ENCODE peak calls at places on chromosomes 12 and 14, in nine cellular contexts. K, L, Q, M, G, F, W, I and E are unnamed samples. For H3K4me1, the result is how much of the 10 kb centered on the place peaks cover.

GRCh38 chr12:79710707-79711483 is 20.1 kb upstream of the PAWR start:
- DNase-seq in K (no peak), L (no peak), Q (no peak), M (no peak), G (no peak), F (no peak), W (no peak), I (no peak), E (no peak)

GRCh38 chr12:95102916-95103671 is 29.7 kb upstream of the NR2C1 start:
- DNase-seq in K (peak), L (no peak), Q (no peak), M (peak), G (peak), F (peak), W (no peak), I (no peak), E (no peak)

GRCh38 chr12:79409562-79409961 is 281.2 kb downstream of the PAWR start:
- DNase-seq in K (no peak), L (no peak), Q (no peak), M (no peak), G (peak), F (no peak), W (no peak), I (no peak), E (no peak)

GRCh38 chr12:109601557-109601956 is 28.0 kb downstream of the MVK start:
- DNase-seq in K (no peak), L (no peak), Q (no peak), M (no peak), G (no peak), F (no peak), W (no peak), I (no peak), E (no peak)

GRCh38 chr12:91007531-91008290 is 2.9 kb upstream of the EPYC start:
- DNase-seq in K (no peak), L (no peak), Q (no peak), M (no peak), G (no peak), F (no peak), W (no peak), I (no peak), E (no peak)

GRCh38 chr14:76812422-76813383 is at the start of gene ANGEL1:
- DNase-seq in K (peak), L (peak), Q (peak), M (peak), G (peak), F (peak), W (peak), I (peak), E (peak)

GRCh38 chr12:6631549-6631961 is 4.2 kb downstream of the LPAR5 start:
- DNase-seq in K (peak), L (no peak), Q (no peak), M (no peak), G (no peak), F (no peak), W (no peak), I (no peak), E (peak)

GRCh38 chr14:95480109-95480886 is 36.2 kb downstream of the SYNE3 start:
- DNase-seq in K (peak), L (peak), Q (no peak), M (no peak), G (peak), F (no peak), W (no peak), I (peak), E (no peak)

GRCh38 chr12:58731096-58731495 is 189.2 kb downstream of the LRIG3 start:
- DNase-seq in K (no peak), L (no peak), Q (no peak), M (no peak), G (no peak), F (no peak), W (no peak), I (no peak), E (no peak)

GRCh38 chr12:56987551-56988053 is 18.7 kb downstream of the ZBTB39 start:
- DNase-seq in K (peak), L (peak), Q (peak), M (peak), G (peak), F (peak), W (peak), I (peak), E (peak)

GRCh38 chr14:24848427-24848826 is 201.5 kb downstream of the STXBP6 start:
- DNase-seq in K (no peak), L (no peak), Q (no peak), M (no peak), G (peak), F (no peak), W (no peak), I (no peak), E (no peak)

GRCh38 chr12:110279976-110280783 is 867 bp upstream of the ATP2A2 start:
- DNase-seq in K (peak), L (no peak), Q (peak), M (peak), G (peak), F (no peak), W (no peak), I (peak), E (peak)

GRCh38 chr12:85182699-85183098 is 97.3 kb upstream of the ALX1 start:
- DNase-seq in K (no peak), L (no peak), Q (no peak), M (no peak), G (no peak), F (no peak), W (no peak), I (no peak), E (no peak)

GRCh38 chr12:86496595-86496994 is 240.4 kb upstream of the MGAT4C start:
- DNase-seq in K (no peak), L (no peak), Q (no peak), M (no peak), G (no peak), F (no peak), W (no peak), I (no peak), E (no peak)

GRCh38 chr14:69625299-69626131 is 14.1 kb downstream of the SUSD6 start:
- DNase-seq in K (peak), L (peak), Q (no peak), M (no peak), G (peak), F (no peak), W (no peak), I (peak), E (peak)

DNA sequence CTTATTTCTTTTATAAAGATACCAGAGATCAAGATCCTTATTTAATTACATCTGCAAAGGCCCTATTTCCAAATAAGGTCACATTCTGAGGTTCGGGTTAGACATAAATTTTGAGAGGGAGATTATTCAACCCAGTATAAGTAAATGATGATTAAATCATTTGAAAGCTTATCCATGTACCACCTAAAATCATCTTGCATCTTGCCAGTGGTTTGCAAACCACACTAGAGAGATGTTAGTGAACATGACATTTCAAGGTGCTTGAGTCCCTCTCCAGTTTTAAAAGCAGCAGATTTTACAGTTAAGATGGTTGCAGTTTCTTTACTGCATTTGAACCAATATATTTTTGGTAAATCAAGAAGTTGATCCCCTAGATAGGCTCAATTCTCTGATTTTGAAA is 49.9 kb upstream of the TMPO start:
- DNase-seq in K (no peak), L (no peak), Q (no peak), M (no peak), G (no peak), F (no peak), W (no peak), I (no peak), E (no peak)
- H3K4me1 ChIP-seq in K (under half), L (under half), Q (under half), M (under half), G (under half), F (under half), W (under half), I (under half), E (under half)

GRCh38 chr14:93299831-93300230 is 33.0 kb downstream of the BTBD7 start:
- DNase-seq in K (no peak), L (no peak), Q (no peak), M (no peak), G (no peak), F (no peak), W (no peak), I (no peak), E (no peak)
- TF ChIP-seq POLR2A in K (no peak), L (no peak), Q (no peak), M (no peak), G (no peak), F (no peak), W (no peak), I (no peak), E (no peak)

DNA sequence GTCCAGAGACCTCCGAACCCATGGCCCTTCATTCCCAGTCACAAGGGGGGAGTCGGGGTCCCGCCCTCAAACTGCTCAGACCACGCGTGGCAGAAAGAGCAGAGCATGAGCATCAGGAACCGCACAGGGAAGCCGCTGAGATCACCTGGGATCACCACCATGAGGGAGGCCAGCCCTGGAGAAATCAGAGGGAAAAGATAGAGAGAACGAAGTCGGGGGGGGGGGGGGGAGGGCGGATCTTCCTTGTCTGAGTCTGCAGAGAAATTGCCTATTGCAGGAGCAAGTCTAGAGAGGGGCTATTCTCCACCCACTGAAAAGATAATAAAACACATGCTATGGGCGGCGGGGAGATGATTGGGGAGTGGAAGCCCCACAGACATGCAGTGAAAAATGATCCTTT is 884 bp upstream of the TMEM132C start:
- DNase-seq in K (no peak), L (no peak), Q (no peak), M (no peak), G (no peak), F (no peak), W (no peak), I (no peak), E (no peak)
- TF ChIP-seq CTCF in K (no peak), L (no peak), Q (no peak), M (no peak), G (no peak), F (no peak), W (no peak), I (no peak), E (no peak)

DNA sequence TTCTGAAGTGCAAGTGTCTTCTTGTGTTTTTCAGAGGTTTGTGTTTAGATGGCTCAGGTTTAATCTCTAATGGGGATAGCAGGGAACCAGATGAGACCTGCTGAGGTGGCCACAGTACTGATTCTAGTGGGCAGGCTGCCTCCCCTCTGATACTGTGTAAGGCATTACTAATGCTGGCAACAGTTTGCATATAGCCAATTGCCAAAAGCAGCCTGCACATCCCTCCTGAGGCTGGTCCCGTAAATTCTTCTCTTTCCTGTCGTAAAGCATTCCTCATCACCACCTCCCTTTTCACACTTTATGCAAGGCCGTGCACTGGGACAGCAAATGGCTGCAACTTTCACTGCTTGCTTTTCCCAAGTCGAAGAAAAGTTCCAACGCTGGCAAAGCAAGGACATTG is 178.4 kb upstream of the HIF1A start:
- DNase-seq in K (no peak), L (no peak), Q (no peak), M (no peak), G (no peak), F (no peak), W (no peak), I (no peak), E (no peak)
- H3K4me1 ChIP-seq in K (under half), L (under half), Q (under half), M (half or more), G (under half), F (under half), W (under half), I (under half), E (under half)

GRCh38 chr14:100305446-100306255 is 593 bp downstream of the SLC25A29 start:
- DNase-seq in K (peak), L (no peak), Q (peak), M (peak), G (no peak), F (no peak), W (peak), I (peak), E (peak)
- TF ChIP-seq POLR2A in K (no peak), L (no peak), Q (no peak), M (no peak), G (no peak), F (no peak), W (no peak), I (no peak), E (no peak)